ENCODE peak calls at places on chromosomes 16 and 17, in seven cellular contexts. L is epithelial cell of proximal tubule, M is IMR-90, O is HL-60, D is AG04450, C is kidney epithelial cell, F is right atrium auricular region. X is an unnamed sample.

GRCh38 chr16:15461376-15461775 is 27.0 kb downstream of the BMERB1 start:
- DNase-seq in L (no peak), M (no peak), O (no peak), D (no peak), C (no peak), F (no peak), X (no peak)

GRCh38 chr16:52496051-52496876 is 50.7 kb downstream of the TOX3 start:
- DNase-seq in L (no peak), M (no peak), O (no peak), D (no peak), C (no peak), F (no peak), X (no peak)

GRCh38 chr16:84992700-84993075 is 18.6 kb downstream of the ZDHHC7 start:
- DNase-seq in L (no peak), M (no peak), O (no peak), D (no peak), C (no peak), F (no peak), X (peak)

GRCh38 chr17:75814900-75815373 is 29.3 kb downstream of the UNC13D start:
- DNase-seq in L (no peak), M (peak), O (no peak), D (peak), C (peak), F (no peak), X (peak)

GRCh38 chr17:49708515-49709161 is 874 bp upstream of the SLC35B1 start:
- DNase-seq in L (no peak), M (no peak), O (no peak), D (no peak), C (no peak), F (no peak), X (no peak)

GRCh38 chr17:75110307-75110937 is 653 bp downstream of the ARMC7 start:
- DNase-seq in L (no peak), M (no peak), O (no peak), D (no peak), C (no peak), F (no peak), X (peak)

GRCh38 chr17:1043601-1044251 is 46.8 kb downstream of the TIMM22 start:
- DNase-seq in L (no peak), M (no peak), O (no peak), D (no peak), C (no peak), F (peak), X (no peak)

GRCh38 chr17:50834786-50835562 is 412 bp upstream of the WFIKKN2 start:
- DNase-seq in L (no peak), M (peak), O (no peak), D (peak), C (no peak), F (no peak), X (no peak)

GRCh38 chr17:77511514-77512061 is 370.8 kb downstream of the SEC14L1 start:
- DNase-seq in L (no peak), M (no peak), O (no peak), D (no peak), C (no peak), F (no peak), X (no peak)

GRCh38 chr17:75260679-75261335 is 599 bp downstream of the GGA3 start:
- DNase-seq in L (no peak), M (peak), O (no peak), D (no peak), C (no peak), F (no peak), X (no peak)

GRCh38 chr17:38509772-38510423 is 81.6 kb downstream of the ARHGAP23 start:
- DNase-seq in L (no peak), M (no peak), O (no peak), D (no peak), C (no peak), F (no peak), X (no peak)

GRCh38 chr17:17151055-17151454 is 55.1 kb downstream of the PLD6 start:
- DNase-seq in L (peak), M (peak), O (no peak), D (peak), C (peak), F (no peak), X (peak)

GRCh38 chr16:67179421-67180080 is 4.2 kb downstream of the MATCAP1 start:
- DNase-seq in L (no peak), M (no peak), O (no peak), D (no peak), C (no peak), F (no peak), X (no peak)
- TF ChIP-seq CTCF in L (peak), M (peak), O (no peak), D (no peak), C (no peak), F (no peak), X (peak)

DNA sequence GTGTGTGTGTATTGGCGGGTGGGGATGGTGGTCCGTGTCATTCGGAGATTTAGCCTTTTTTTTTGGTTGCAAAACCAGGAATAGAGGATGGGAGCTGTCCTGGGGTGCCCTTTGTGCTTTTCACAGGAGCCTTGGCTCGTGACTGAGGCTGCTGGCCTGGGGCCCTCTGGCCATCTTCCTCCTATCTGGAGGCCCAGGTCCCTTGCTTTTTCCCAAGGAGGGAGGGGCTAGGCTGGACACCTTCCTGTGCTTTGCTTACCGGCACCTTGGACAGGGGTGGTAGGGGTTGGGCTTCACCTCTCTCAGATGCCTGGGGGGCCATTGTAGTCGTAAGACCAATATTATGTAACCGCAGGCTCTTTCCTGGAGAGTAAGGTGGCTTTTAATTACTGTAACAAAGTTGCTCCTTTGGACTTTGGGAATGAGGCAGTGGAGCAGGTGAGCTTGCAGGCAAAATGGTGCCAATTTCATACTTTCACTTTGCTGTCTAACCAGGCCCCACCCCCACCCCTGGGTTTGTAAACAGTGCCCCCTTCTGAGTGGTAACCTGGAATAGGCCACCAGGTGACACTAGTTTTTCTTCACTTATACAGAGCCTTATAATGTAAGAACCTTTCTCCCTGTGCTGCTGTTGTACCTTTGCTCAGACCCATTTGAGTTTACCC is 1.2 kb downstream of the DYNLL2 start:
- DNase-seq in L (no peak), M (no peak), O (no peak), D (no peak), C (no peak), F (no peak), X (peak)
- TF ChIP-seq CTCF in L (peak), M (no peak), O (no peak), D (peak), C (peak), F (no peak), X (peak)

DNA sequence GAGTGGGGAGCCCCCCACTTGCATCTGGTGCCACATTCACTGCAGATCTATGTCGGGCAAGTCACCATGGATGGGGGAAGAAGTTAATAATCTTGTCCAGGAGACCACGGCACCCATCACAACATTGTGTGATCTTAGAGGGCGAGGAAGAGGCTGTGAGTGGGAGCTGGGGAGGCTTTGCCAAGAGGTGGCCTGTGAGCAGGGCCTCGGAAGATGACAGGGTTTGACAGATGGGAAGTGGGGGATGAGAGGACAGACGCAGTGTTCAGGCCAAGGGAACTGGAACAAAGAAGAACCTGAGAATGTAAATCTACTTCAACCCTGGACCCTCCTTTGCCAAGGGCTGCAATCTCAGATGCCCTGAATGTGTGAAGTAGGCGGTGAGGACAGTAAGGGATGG is 12.4 kb downstream of the ACE start:
- DNase-seq in L (no peak), M (no peak), O (no peak), D (no peak), C (no peak), F (no peak), X (no peak)
- TF ChIP-seq CTCF in L (no peak), M (no peak), O (no peak), D (no peak), C (no peak), F (no peak), X (no peak)

GRCh38 chr16:10616744-10617640 is 36.6 kb upstream of the EMP2 start:
- DNase-seq in L (no peak), M (peak), O (no peak), D (no peak), C (no peak), F (peak), X (peak)
- TF ChIP-seq CTCF in L (no peak), M (no peak), O (no peak), D (peak), C (no peak), F (no peak), X (peak)

GRCh38 chr16:58661199-58661830 is 23.3 kb downstream of the SLC38A7 start:
- DNase-seq in L (peak), M (peak), O (no peak), D (peak), C (peak), F (peak), X (peak)
- TF ChIP-seq CTCF in L (peak), M (peak), O (peak), D (peak), C (peak), F (no peak), X (peak)

X was measured in AG10803.